ENCODE peak calls at places on chromosomes 12 and 14, in five cellular contexts. R is cardiac fibroblast, S is MV-4-11, F is fibroblast of the conjunctiva, L is NCI-H446 treated with DMSO at 0.1 percent for 48 hours. Q is an unnamed sample.

GRCh38 chr12:84166812-84167211 is 745.8 kb downstream of the SLC6A15 start:
- DNase-seq in R (no peak), S (no peak), F (no peak), L (peak; percentile 54), Q (no peak)

GRCh38 chr14:84421611-84422010 is 1108.3 kb upstream of the FLRT2 start:
- DNase-seq in R (peak; percentile 5), S (no peak), F (no peak), L (no peak), Q (no peak)

GRCh38 chr12:101891462-101891971 is 14.1 kb downstream of the DRAM1 start:
- DNase-seq in R (peak; percentile 76), S (peak; percentile 77), F (no peak), L (no peak), Q (peak; percentile 96)

GRCh38 chr12:56941299-56942017 is 7.2 kb upstream of the SDR9C7 start:
- DNase-seq in R (peak; percentile 65), S (peak; percentile 71), F (peak; percentile 26), L (no peak), Q (peak; percentile 56)

GRCh38 chr14:77991128-77991772 is 178.9 kb upstream of the NRXN3 start:
- DNase-seq in R (no peak), S (peak; percentile 4), F (no peak), L (no peak), Q (no peak)

GRCh38 chr14:54105898-54106297 is 149.3 kb upstream of the BMP4 start:
- DNase-seq in R (no peak), S (no peak), F (no peak), L (no peak), Q (no peak)

GRCh38 chr12:117685115-117685926 is 283.5 kb downstream of the KSR2 start:
- DNase-seq in R (peak; percentile 1), S (no peak), F (no peak), L (no peak), Q (no peak)

GRCh38 chr14:71388862-71389261 is 481.6 kb downstream of the PCNX1 start:
- DNase-seq in R (no peak), S (no peak), F (no peak), L (no peak), Q (no peak)

GRCh38 chr12:38124247-38125012 is 192.1 kb upstream of the ALG10B start:
- DNase-seq in R (no peak), S (no peak), F (no peak), L (no peak), Q (no peak)

GRCh38 chr14:89155491-89155890 is 261.5 kb downstream of the FOXN3 start:
- DNase-seq in R (no peak), S (no peak), F (no peak), L (no peak), Q (no peak)

GRCh38 chr12:45224311-45224710 is 8.4 kb downstream of the ANO6 start:
- DNase-seq in R (no peak), S (no peak), F (no peak), L (no peak), Q (no peak)

GRCh38 chr12:12791756-12792346 is 6.4 kb downstream of the APOLD1 start:
- DNase-seq in R (no peak), S (no peak), F (no peak), L (peak; percentile 93), Q (no peak)

GRCh38 chr12:107435072-107435471 is 250.5 kb upstream of the PWP1 start:
- DNase-seq in R (no peak), S (no peak), F (no peak), L (no peak), Q (no peak)

GRCh38 chr12:90058721-90059120 is 350.1 kb upstream of the ATP2B1 start:
- DNase-seq in R (peak; percentile 92), S (no peak), F (peak; percentile 53), L (no peak), Q (peak; percentile 86)

GRCh38 chr12:91327136-91327535 is 144.5 kb upstream of the DCN start:
- DNase-seq in R (peak; percentile 18), S (no peak), F (peak; percentile 14), L (no peak), Q (no peak)